ENCODE peak calls at places on chromosomes 16 and 17, in four cellular contexts. S is Calu3; P is PC-3; D is central memory CD4-positive, alpha-beta T cell. I is an unnamed sample.
A peak's percentile ranks its signal among the peaks of the same experiment; 100 is the strongest.

GRCh38 chr16:75010427-75010826 is 11.6 kb downstream of the ZNRF1 start:
- DNase-seq in P (no peak), S (no peak), D (no peak), I (no peak)

GRCh38 chr17:47400333-47400732 is 76.6 kb downstream of the EFCAB13 start:
- DNase-seq in D (no peak), P (no peak), S (no peak), I (no peak)

GRCh38 chr17:60155815-60156214 is 6.0 kb downstream of the CA4 start:
- DNase-seq in S (no peak), D (no peak), P (no peak), I (no peak)

GRCh38 chr17:37506678-37507077 is 17.0 kb downstream of the DUSP14 start:
- DNase-seq in P (peak; percentile 46), D (no peak), S (peak; percentile 77), I (no peak)

GRCh38 chr17:60139438-60140285 is 10.1 kb upstream of the CA4 start:
- DNase-seq in P (peak; percentile 31), D (peak; percentile 55), S (no peak), I (peak; percentile 24)

GRCh38 chr17:78993981-78994671 is 14.4 kb upstream of the LGALS3BP start:
- DNase-seq in P (no peak), S (no peak), D (no peak), I (no peak)

GRCh38 chr17:37676115-37676925 is 33.1 kb upstream of the DDX52 start:
- DNase-seq in D (no peak), S (no peak), P (peak; percentile 3), I (no peak)

GRCh38 chr17:48074322-48075054 is 26.3 kb downstream of the NFE2L1 start:
- DNase-seq in D (peak; percentile 64), S (peak; percentile 87), P (peak; percentile 95), I (peak; percentile 78)

I was measured in putamen.